ENCODE peak calls at places on chromosome 1, in seven cellular contexts. J, G, N, C, L, O and K are unnamed samples.

GRCh38 chr1:245258271-245258920 is 103.6 kb downstream of the KIF26B start:
- DNase-seq in J (no peak), L (no peak), O (no peak), G (no peak), C (no peak), N (no peak), K (no peak)

GRCh38 chr1:53090227-53091147 is 28.5 kb downstream of the PODN start:
- DNase-seq in L (no peak), N (no peak), J (no peak), G (no peak), O (no peak), C (no peak), K (no peak)

GRCh38 chr1:57908471-57908870 is 484.6 kb upstream of the DAB1 start:
- DNase-seq in J (no peak), O (no peak), G (no peak), L (no peak), N (no peak), C (no peak), K (no peak)

GRCh38 chr1:117036018-117036421 is 24.1 kb upstream of the TTF2 start:
- DNase-seq in G (no peak), J (no peak), N (no peak), C (no peak), L (peak; percentile 60), O (no peak), K (no peak)

GRCh38 chr1:221035680-221036153 is 156.5 kb downstream of the HLX start:
- DNase-seq in O (no peak), G (no peak), N (peak; percentile 55), C (no peak), J (no peak), L (no peak), K (no peak)

GRCh38 chr1:99149952-99150351 is 114.3 kb upstream of the PLPPR4 start:
- DNase-seq in C (no peak), J (no peak), N (no peak), O (no peak), L (no peak), G (no peak), K (no peak)

GRCh38 chr1:233607252-233608119 is 6.4 kb upstream of the KCNK1 start:
- DNase-seq in L (no peak), N (no peak), C (no peak), J (no peak), G (no peak), O (no peak), K (no peak)

GRCh38 chr1:53265581-53265980 is 27.3 kb upstream of the MAGOH start:
- DNase-seq in O (no peak), G (no peak), N (no peak), J (no peak), C (no peak), L (no peak), K (no peak)

GRCh38 chr1:167654975-167655575 is 25.0 kb downstream of the RCSD1 start:
- DNase-seq in N (no peak), L (no peak), G (no peak), O (no peak), J (no peak), C (no peak), K (no peak)

GRCh38 chr1:24875257-24875656 is 54.8 kb downstream of the RUNX3 start:
- DNase-seq in N (no peak), L (no peak), C (no peak), O (no peak), J (no peak), G (peak; percentile 64), K (no peak)

GRCh38 chr1:154353460-154353904 is 28.2 kb downstream of the ATP8B2 start:
- DNase-seq in O (no peak), C (no peak), J (no peak), G (no peak), L (no peak), N (peak; percentile 22), K (no peak)

GRCh38 chr1:65509912-65510680 is 89.6 kb downstream of the LEPR start:
- DNase-seq in L (no peak), O (no peak), G (no peak), N (peak; percentile 69), J (no peak), C (no peak), K (no peak)

GRCh38 chr1:22275626-22276395 is 132.9 kb upstream of the WNT4 start:
- DNase-seq in J (peak; percentile 14), O (no peak), L (peak; percentile 81), C (peak; percentile 84), N (peak; percentile 45), G (peak; percentile 89), K (peak; percentile 74)

GRCh38 chr1:47686731-47687617 is 249.1 kb downstream of the FOXD2 start:
- DNase-seq in L (peak; percentile 38), N (no peak), O (no peak), G (peak; percentile 74), J (no peak), C (no peak), K (no peak)

GRCh38 chr1:209433649-209434031 is 149.9 kb upstream of the CAMK1G start:
- DNase-seq in N (no peak), L (no peak), O (no peak), J (no peak), G (no peak), C (no peak), K (no peak)

GRCh38 chr1:151540021-151540981 is at the start of gene TUFT1:
- DNase-seq in L (peak; percentile 95), J (peak; percentile 57), O (peak; percentile 97), N (peak; percentile 91), G (peak; percentile 95), C (peak; percentile 99), K (peak; percentile 89)

GRCh38 chr1:3306583-3307285 is 147.7 kb upstream of the ARHGEF16 start:
- DNase-seq in G (no peak), J (no peak), C (no peak), L (no peak), N (peak; percentile 81), O (peak; percentile 1), K (no peak)

GRCh38 chr1:160398823-160399222 is 1.5 kb upstream of the VANGL2 start:
- DNase-seq in C (no peak), G (peak; percentile 73), L (no peak), N (no peak), O (no peak), J (no peak), K (no peak)

GRCh38 chr1:45097944-45098343 is 85.9 kb downstream of the UROD start:
- DNase-seq in G (no peak), N (no peak), J (no peak), O (no peak), C (no peak), L (no peak), K (no peak)

GRCh38 chr1:26391450-26391849 is 18.9 kb upstream of the ZNF683 start:
- DNase-seq in O (peak; percentile 51), J (no peak), C (peak; percentile 38), L (peak; percentile 60), G (no peak), N (peak; percentile 45), K (peak; percentile 23)

GRCh38 chr1:210707300-210707699 is 378.6 kb downstream of the HHAT start:
- DNase-seq in L (no peak), C (no peak), N (no peak), G (no peak), J (no peak), O (no peak), K (no peak)

GRCh38 chr1:115908565-115909334 is 67.6 kb upstream of the SLC22A15 start:
- DNase-seq in N (no peak), J (no peak), C (no peak), G (no peak), L (no peak), O (no peak), K (no peak)

GRCh38 chr1:2961081-2961480 is 60.2 kb upstream of the ACTRT2 start:
- DNase-seq in G (no peak), N (no peak), O (no peak), L (no peak), J (no peak), C (no peak), K (no peak)

GRCh38 chr1:90862782-90863181 is 145.7 kb upstream of the BARHL2 start:
- DNase-seq in N (no peak), G (no peak), O (no peak), C (no peak), L (no peak), J (no peak), K (no peak)

DNA sequence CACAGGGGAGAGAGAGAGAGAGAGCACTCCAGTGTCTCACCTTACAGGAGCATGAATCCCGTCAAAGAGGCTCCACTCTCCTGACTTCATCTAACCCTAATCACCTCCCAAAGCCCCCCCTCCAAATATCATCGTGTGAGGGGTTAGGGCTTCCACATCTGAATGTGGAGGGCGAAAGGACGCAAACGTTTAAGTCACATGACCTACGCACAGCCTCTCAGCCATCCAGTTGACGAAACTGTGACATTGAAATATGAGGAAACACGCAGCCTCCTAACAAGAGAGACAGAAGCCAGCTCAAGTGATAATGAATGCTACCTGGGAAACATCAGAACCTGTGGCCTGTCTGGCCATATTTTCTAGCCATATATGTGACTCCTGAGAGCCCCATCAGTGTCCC is 63.7 kb downstream of the MATN1 start:
- DNase-seq in N (no peak), L (no peak), G (no peak), O (no peak), J (no peak), C (no peak), K (no peak)
- TF ChIP-seq CTCF in N (no peak), L (no peak), G (no peak), O (no peak), J (no peak), C (no peak), K (no peak)

DNA sequence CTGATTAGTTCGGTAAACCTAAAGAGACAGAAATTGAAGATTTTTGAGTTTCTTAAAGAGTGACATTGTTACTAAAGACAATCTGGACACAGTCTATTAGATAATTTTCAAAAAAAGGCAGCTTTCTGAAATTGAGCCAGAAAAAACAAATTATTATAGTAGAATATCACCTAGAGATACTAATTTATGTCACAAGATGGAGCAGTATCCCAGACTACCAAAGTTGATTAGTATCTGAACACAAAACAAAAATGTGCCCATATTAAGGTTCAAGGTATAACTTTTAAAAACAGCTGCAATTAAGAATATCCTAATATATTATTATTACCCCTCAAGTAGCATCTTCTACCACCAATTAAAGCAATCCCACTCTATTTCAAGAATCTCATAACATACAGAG is 40.5 kb upstream of the SYT2 start:
- DNase-seq in C (no peak), J (no peak), O (no peak), N (no peak), L (no peak), G (no peak), K (no peak)
- TF ChIP-seq CTCF in C (no peak), J (no peak), O (peak; percentile 44), N (no peak), L (no peak), G (no peak), K (no peak)

DNA sequence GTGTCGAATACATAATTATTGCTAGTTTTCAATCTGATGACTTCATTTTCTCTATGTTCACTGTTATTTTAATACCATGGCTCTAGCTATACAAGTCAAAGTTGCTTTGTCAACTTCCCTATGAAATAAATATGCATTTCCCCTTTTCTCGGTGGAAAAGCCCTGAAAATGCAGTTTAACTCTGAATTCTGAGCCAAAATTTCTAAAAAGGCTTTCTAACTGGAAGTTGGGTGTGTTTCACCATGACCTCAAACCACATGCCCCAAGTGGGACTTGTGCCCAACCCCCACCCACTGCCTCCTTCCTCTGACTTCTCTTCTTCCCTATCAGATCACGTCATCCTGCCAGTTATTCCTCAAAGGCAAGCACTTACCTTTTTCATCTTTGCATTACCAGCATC is 8.9 kb downstream of the MKNK1 start:
- DNase-seq in J (no peak), O (no peak), G (no peak), N (no peak), C (no peak), L (no peak), K (no peak)
- TF ChIP-seq CTCF in J (no peak), O (no peak), G (no peak), N (no peak), C (no peak), L (no peak), K (no peak)

GRCh38 chr1:114671011-114671938 is 1.4 kb upstream of the DENND2C start:
- DNase-seq in L (no peak), N (peak; percentile 7), G (no peak), C (no peak), O (no peak), J (no peak), K (no peak)
- TF ChIP-seq CTCF in L (peak; percentile 32), N (peak; percentile 30), G (peak; percentile 67), C (no peak), O (peak; percentile 68), J (peak; percentile 22), K (peak; percentile 62)